ENCODE peak calls at places on chromosomes 3 and 15, in eight cellular contexts. F is midbrain, A is occipital lobe, B is NCI-H460, D is IMR-90, T is posterior cingulate gyrus, L is SW480, N is heart right ventricle. O is an unnamed sample.
A peak's percentile ranks its signal among the peaks of the same experiment; 100 is the strongest.

GRCh38 chr15:80932989-80933388 is 56.6 kb downstream of the MESD start:
- DNase-seq in F (no peak), A (no peak), B (no peak), D (peak; percentile 93), T (no peak), L (no peak), N (peak; percentile 70), O (no peak)

GRCh38 chr3:69079269-69080159 is 651 bp downstream of the UBA3 start:
- DNase-seq in F (no peak), A (no peak), B (no peak), D (no peak), T (no peak), L (peak; percentile 8), N (no peak), O (no peak)

GRCh38 chr3:159856496-159857098 is 132.0 kb upstream of the IL12A start:
- DNase-seq in F (no peak), A (no peak), B (no peak), D (no peak), T (no peak), L (no peak), N (no peak), O (no peak)

GRCh38 chr15:41983621-41984571 is 11.5 kb upstream of the EHD4 start:
- DNase-seq in F (no peak), A (no peak), B (no peak), D (no peak), T (no peak), L (no peak), N (no peak), O (no peak)

GRCh38 chr3:136960838-136961836 is 3.4 kb downstream of the IL20RB start:
- DNase-seq in F (no peak), A (no peak), B (no peak), D (no peak), T (no peak), L (no peak), N (no peak), O (no peak)

GRCh38 chr15:69979269-69979668 is 118.4 kb downstream of the TLE3 start:
- DNase-seq in F (no peak), A (no peak), B (no peak), D (peak; percentile 18), T (no peak), L (peak; percentile 62), N (no peak), O (no peak)

GRCh38 chr3:46978985-46979944 is at the start of gene NBEAL2:
- DNase-seq in F (peak; percentile 66), A (peak; percentile 63), B (peak; percentile 88), D (peak; percentile 84), T (peak; percentile 80), L (peak; percentile 94), N (peak; percentile 96), O (peak; percentile 94)

GRCh38 chr15:93150910-93151309 is 61.9 kb upstream of the RGMA start:
- DNase-seq in F (no peak), A (no peak), B (no peak), D (no peak), T (no peak), L (no peak), N (peak; percentile 20), O (no peak)

GRCh38 chr15:77974098-77974414 is 103.5 kb downstream of the TBC1D2B start:
- DNase-seq in F (peak; percentile 9), A (peak; percentile 24), B (no peak), D (peak; percentile 56), T (peak; percentile 49), L (no peak), N (peak; percentile 64), O (no peak)

GRCh38 chr15:23569513-23569912 is 4.0 kb downstream of the MKRN3 start:
- DNase-seq in F (no peak), A (no peak), B (no peak), D (no peak), T (no peak), L (no peak), N (no peak), O (no peak)

GRCh38 chr3:149291178-149291577 is 42.3 kb downstream of the TM4SF18 start:
- DNase-seq in F (no peak), A (no peak), B (no peak), D (no peak), T (no peak), L (no peak), N (no peak), O (no peak)

GRCh38 chr3:182400838-182401237 is 392.5 kb upstream of the ATP11B start:
- DNase-seq in F (no peak), A (no peak), B (no peak), D (no peak), T (no peak), L (no peak), N (no peak), O (no peak)

GRCh38 chr15:57862761-57863160 is 156.2 kb downstream of the POLR2M start:
- DNase-seq in F (no peak), A (no peak), B (no peak), D (no peak), T (no peak), L (no peak), N (no peak), O (no peak)

GRCh38 chr15:93072440-93073394 is 16.3 kb downstream of the RGMA start:
- DNase-seq in F (peak; percentile 57), A (peak; percentile 26), B (peak; percentile 64), D (peak; percentile 23), T (no peak), L (peak; percentile 64), N (peak; percentile 83), O (no peak)

GRCh38 chr3:7697538-7697937 is 804.1 kb upstream of the LMCD1 start:
- DNase-seq in F (no peak), A (no peak), B (no peak), D (no peak), T (no peak), L (no peak), N (no peak), O (no peak)

GRCh38 chr15:73927003-73927475 is 777 bp downstream of the LOXL1 start:
- DNase-seq in F (no peak), A (no peak), B (no peak), D (no peak), T (no peak), L (peak; percentile 76), N (peak; percentile 56), O (peak; percentile 39)

GRCh38 chr15:71974211-71974610 is 143.7 kb downstream of the MYO9A start:
- DNase-seq in F (no peak), A (no peak), B (no peak), D (no peak), T (no peak), L (no peak), N (no peak), O (no peak)

GRCh38 chr15:41878355-41878699 is 15.5 kb downstream of the SPTBN5 start:
- DNase-seq in F (no peak), A (no peak), B (no peak), D (no peak), T (no peak), L (no peak), N (no peak), O (no peak)

GRCh38 chr3:130692455-130692854 is 54.2 kb downstream of the PIK3R4 start:
- DNase-seq in F (no peak), A (no peak), B (no peak), D (peak; percentile 18), T (no peak), L (peak; percentile 9), N (no peak), O (no peak)

GRCh38 chr15:72197045-72197459 is 535 bp downstream of the GRAMD2A start:
- DNase-seq in F (peak; percentile 25), A (no peak), B (no peak), D (no peak), T (no peak), L (no peak), N (no peak), O (no peak)

GRCh38 chr15:66931768-66932633 is 133.4 kb upstream of the SMAD3 start:
- DNase-seq in F (no peak), A (no peak), B (peak; percentile 89), D (peak; percentile 63), T (no peak), L (peak; percentile 80), N (no peak), O (no peak)

GRCh38 chr15:35484231-35484945 is 61.6 kb downstream of the DPH6 start:
- DNase-seq in F (no peak), A (no peak), B (no peak), D (no peak), T (no peak), L (no peak), N (no peak), O (no peak)

GRCh38 chr3:149085828-149086231 is 503 bp downstream of the HLTF start:
- DNase-seq in F (no peak), A (peak; percentile 35), B (no peak), D (peak; percentile 42), T (no peak), L (no peak), N (peak; percentile 8), O (no peak)

O was measured in central memory CD4-positive, alpha-beta T cell.